ENCODE peak calls at places on chromosomes 5 and 9, in four cellular contexts. D is spleen, U is right lobe of liver, M is mammary epithelial cell. F is an unnamed sample.
A peak's percentile ranks its signal among the peaks of the same experiment; 100 is the strongest.

GRCh38 chr5:10987291-10987806 is 226.3 kb upstream of the DAP start:
- DNase-seq in U (no peak), D (no peak), M (no peak), F (no peak)

GRCh38 chr9:84839538-84839937 is 170.0 kb downstream of the NTRK2 start:
- DNase-seq in U (no peak), M (peak; percentile 52), D (no peak), F (no peak)

GRCh38 chr5:144191998-144192397 is 21.3 kb downstream of the KCTD16 start:
- DNase-seq in U (no peak), M (peak; percentile 75), D (no peak), F (no peak)

GRCh38 chr5:57753446-57753845 is 270.8 kb upstream of the ACTBL2 start:
- DNase-seq in M (peak; percentile 83), D (no peak), U (no peak), F (no peak)

GRCh38 chr5:33806736-33807442 is 84.9 kb downstream of the ADAMTS12 start:
- DNase-seq in M (peak; percentile 87), U (no peak), D (no peak), F (no peak)

GRCh38 chr9:111969061-111969460 is 72.4 kb downstream of the UGCG start:
- DNase-seq in D (no peak), U (no peak), M (peak; percentile 71), F (no peak)

GRCh38 chr5:14842117-14842516 is 29.5 kb downstream of the ANKH start:
- DNase-seq in U (no peak), D (no peak), M (no peak), F (no peak)

GRCh38 chr5:136516617-136517016 is 151.3 kb upstream of the TRPC7 start:
- DNase-seq in U (no peak), M (no peak), D (no peak), F (no peak)

GRCh38 chr5:128687930-128688329 is 149.9 kb upstream of the FBN2 start:
- DNase-seq in U (no peak), M (no peak), D (no peak), F (no peak)

GRCh38 chr5:180596668-180597231 is 5.5 kb upstream of the SCGB3A1 start:
- DNase-seq in D (no peak), U (no peak), M (no peak), F (no peak)

GRCh38 chr9:127975376-127976315 is 5.1 kb downstream of the EEIG1 start:
- DNase-seq in M (no peak), D (no peak), U (no peak), F (no peak)
- H3K4me1 ChIP-seq in M (peaks cover 44% of the 10 kb centered on the region), D (peaks cover 94% of the 10 kb centered on the region), U (peaks cover 79% of the 10 kb centered on the region), F (peaks cover 53% of the 10 kb centered on the region)

GRCh38 chr9:129401623-129402340 is 219.1 kb downstream of the C9orf50 start:
- DNase-seq in D (peak; percentile 22), U (no peak), M (no peak), F (peak; percentile 76)

GRCh38 chr9:129399301-129399990 is 221.4 kb upstream of the IER5L start:
- DNase-seq in M (no peak), U (no peak), D (peak; percentile 59), F (no peak)

GRCh38 chr9:129398901-129399300 is 220.8 kb upstream of the IER5L start:
- DNase-seq in M (no peak), U (no peak), D (peak; percentile 51), F (no peak)

GRCh38 chr9:129400971-129401622 is 219.8 kb downstream of the C9orf50 start:
- DNase-seq in D (peak; percentile 48), M (no peak), U (no peak), F (no peak)

GRCh38 chr9:129400001-129400970 is 220.6 kb downstream of the C9orf50 start:
- DNase-seq in D (peak; percentile 70), M (no peak), U (no peak), F (no peak)
- H3K27ac ChIP-seq in D (no peak overlapping the region), M (no peak overlapping the region), U (no peak overlapping the region), F (no peak overlapping the region)

DNA sequence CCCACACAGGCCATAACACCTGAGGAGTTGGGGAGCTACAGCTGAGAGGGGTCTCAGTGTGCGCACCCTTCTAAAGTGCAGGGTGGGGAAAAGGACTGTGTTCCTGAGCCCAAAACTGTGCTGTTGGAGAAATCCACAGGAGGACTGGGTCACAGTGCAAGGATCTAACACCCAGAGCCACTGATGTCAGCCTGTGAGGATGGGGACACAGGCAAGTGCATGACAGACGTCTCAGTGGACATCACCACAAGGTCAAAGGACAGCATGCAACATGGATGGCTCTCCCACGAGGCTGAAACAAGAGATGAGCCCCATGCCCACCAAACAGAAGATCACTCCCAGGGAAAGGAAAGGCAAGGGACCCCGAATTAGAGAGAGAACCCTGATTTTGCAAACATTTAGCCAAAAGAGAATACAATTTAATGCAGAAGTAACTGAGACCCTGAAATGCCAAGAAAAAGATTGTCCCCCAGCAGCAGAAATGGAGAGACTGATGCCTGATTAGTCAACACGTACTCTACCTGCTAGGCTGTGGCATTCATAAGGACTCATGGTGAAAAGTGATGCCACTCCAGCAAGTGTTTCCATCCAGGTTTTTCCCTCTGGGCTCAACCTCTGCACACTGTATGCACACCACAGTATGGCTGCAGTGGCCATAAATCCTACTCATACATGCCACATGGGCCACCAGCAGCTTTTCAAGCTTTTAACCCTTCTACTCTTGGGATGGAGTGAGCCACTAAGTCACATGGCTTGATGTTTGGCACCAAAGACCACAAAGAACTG is 14.2 kb downstream of the KLF9 start:
- DNase-seq in D (no peak), U (no peak), M (no peak), F (no peak)
- H3K4me1 ChIP-seq in D (peaks cover 94% of the 10 kb centered on the region), U (peaks cover 64% of the 10 kb centered on the region), M (no peaks in the 10 kb centered on the region), F (peaks cover 42% of the 10 kb centered on the region)

DNA sequence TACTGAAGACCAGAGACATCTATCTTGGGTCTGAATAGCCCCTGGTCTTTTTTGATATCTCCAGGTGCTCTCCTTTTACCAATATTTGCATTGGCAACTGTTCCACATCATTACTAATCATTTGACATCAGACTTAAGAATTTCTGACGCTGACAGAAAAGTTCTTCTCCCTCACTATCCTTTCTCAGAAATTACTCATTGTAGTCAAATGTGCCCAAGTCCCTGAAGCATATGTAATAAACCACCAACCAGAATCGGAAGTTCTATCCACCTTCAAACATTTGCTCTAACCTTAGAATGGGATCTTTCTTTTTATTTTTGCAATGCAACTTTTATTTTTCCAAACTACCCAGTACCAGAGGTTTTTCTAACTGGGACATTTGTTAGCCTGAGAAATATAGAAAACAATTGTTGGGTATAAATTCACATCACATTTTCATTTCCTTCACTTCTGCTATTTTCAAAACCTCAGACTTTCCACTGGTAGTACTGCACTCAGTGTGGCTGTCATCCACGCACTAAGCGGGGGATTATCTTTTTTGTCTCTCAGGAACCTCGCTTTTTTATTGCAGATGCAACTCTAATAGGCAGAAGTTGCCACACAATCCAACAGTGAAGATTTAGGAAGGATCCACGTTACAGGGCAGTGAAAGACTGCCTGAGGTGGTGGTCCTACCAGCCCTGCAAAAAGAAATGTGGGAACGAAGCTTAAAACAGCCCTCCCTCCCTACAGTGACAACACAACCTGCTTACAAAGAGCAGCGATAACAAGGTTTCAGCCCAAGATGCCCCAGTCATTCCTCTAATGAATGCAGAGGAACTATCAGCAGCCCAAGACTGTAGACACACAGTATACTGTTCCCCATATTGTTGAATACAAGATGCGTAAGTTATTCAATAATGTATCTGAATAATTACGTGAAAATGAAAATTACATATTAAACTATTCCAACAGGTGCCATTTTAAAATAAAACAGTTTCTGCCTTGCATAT is 201.2 kb downstream of the EBF1 start:
- DNase-seq in D (no peak), U (no peak), M (no peak), F (no peak)
- H3K27ac ChIP-seq in D (peak overlapping the region; percentile 27), U (no peak overlapping the region), M (no peak overlapping the region), F (no peak overlapping the region)

DNA sequence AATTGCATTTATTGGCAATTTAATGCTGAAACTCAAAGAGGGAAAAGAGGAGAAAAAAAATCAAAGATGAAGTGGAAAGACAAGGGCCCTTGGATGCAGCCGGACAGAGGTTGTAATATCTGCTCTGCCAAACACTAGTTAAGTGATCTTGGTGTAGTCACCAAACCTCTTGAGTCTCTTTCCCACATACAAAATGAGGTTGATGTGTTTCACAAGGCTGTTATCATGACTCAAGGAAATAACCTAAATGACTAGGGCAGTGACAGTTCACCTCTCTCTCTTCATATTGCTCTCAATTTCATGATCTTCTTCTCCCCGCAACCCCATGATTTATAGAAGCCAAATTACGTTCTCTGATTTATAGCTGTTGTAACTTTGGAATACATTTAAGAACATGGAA is 44.9 kb downstream of the PIK3R1 start:
- DNase-seq in M (no peak), D (no peak), U (no peak), F (no peak)
- H3K4me1 ChIP-seq in M (peaks cover 13% of the 10 kb centered on the region), D (peaks cover 87% of the 10 kb centered on the region), U (peaks cover 83% of the 10 kb centered on the region), F (peaks cover 24% of the 10 kb centered on the region)

DNA sequence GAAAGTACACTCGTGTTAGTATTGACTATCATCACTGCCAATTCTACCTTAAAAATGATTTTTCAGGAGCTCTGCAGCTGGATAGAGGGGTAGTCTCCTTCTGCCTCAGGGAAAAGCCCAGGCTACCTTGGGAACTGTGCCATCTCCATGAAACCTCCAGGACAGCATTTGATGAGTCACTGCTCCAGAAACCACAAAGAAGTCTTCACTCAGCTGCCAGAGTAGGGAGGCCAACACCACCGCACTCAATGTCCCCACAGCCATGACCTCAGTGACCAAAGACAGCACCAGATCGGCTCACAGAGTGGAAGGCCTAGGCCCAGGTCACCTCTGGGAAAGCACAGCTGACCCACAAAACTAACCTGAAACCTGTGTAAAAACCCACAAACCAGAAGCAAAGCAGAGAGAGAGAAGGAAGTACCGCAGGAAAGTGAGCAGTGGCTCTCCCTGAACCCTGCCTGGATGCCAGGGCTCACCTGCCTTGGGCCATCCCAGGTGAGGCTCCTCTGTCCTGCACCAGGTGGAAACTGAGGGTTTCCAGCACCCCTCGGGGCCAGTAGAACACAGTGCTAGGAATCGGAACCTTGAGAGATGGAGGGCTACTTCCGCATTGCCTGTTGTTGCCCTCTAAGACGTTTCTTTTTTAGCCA is 30.0 kb downstream of the S1PR3 start:
- DNase-seq in M (peak; percentile 78), U (no peak), D (no peak), F (peak; percentile 66)
- H3K27ac ChIP-seq in M (no peak overlapping the region), U (no peak overlapping the region), D (no peak overlapping the region), F (peak overlapping the region; percentile 60)

GRCh38 chr5:138657360-138657759 is 82.2 kb upstream of the HSPA9 start:
- DNase-seq in D (no peak), M (no peak), U (no peak), F (no peak)

GRCh38 chr5:138654281-138654867 is 79.2 kb upstream of the HSPA9 start:
- DNase-seq in D (no peak), M (peak; percentile 55), U (no peak), F (no peak)

GRCh38 chr5:138656916-138657315 is 81.7 kb upstream of the HSPA9 start:
- DNase-seq in U (no peak), D (no peak), M (no peak), F (no peak)

GRCh38 chr5:138653502-138653901 is 78.3 kb upstream of the HSPA9 start:
- DNase-seq in D (no peak), M (peak; percentile 30), U (no peak), F (no peak)

DNA sequence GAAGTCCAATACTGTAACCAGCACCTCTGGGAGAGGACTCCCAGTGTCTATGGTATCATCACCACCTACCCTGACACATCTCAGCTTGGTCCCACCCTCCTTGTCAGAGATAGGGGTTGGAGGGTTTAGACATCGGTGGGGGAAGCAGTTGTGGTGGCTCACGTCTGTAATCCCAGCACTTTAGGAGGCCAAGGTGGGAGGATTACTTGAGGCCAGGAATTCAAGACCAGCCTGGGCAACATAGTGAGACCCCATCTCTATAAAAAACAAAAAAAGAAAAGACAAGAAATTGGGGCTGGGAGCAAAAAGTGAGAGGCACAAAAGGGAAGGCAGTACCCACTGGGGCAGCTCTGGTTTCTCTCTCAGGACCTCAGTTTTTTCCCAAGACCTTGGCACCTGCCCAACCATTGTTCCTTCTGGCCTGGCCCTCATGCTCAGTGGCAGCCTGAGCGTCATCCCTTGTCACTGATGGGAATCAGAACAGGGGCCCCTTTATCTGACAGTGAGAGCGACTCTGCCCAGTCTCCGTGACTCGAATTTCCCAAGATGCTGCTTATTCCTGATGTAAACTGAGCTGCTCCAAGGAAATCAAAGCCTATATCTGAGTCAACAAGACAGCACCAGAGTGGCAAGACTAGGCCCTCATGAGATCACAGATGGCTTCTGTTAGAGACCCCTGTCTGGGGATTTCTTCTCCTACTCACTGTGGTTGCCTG is 80.5 kb upstream of the HSPA9 start:
- DNase-seq in M (no peak), D (no peak), U (no peak), F (peak; percentile 72)
- H3K4me1 ChIP-seq in M (peaks cover 13% of the 10 kb centered on the region), D (peaks cover 35% of the 10 kb centered on the region), U (no peaks in the 10 kb centered on the region), F (no peaks in the 10 kb centered on the region)

F was measured in right cardiac atrium.